ENCODE peak calls at places on chromosome 4, in seven cellular contexts. U, V, X, W, D, J and B are unnamed samples.

GRCh38 chr4:2753444-2753843 is 2.7 kb downstream of the TNIP2 start:
- DNase-seq in V (no peak), D (no peak), W (no peak), J (no peak), X (no peak), U (no peak), B (no peak)

GRCh38 chr4:139214039-139214534 is 37.1 kb upstream of the ELF2 start:
- DNase-seq in V (no peak), W (no peak), X (no peak), U (no peak), D (no peak), J (peak), B (peak)

GRCh38 chr4:85740431-85740861 is 265.5 kb downstream of the ARHGAP24 start:
- DNase-seq in W (no peak), U (no peak), D (no peak), V (peak), X (no peak), J (no peak), B (no peak)

GRCh38 chr4:3793545-3793944 is 27.4 kb downstream of the ADRA2C start:
- DNase-seq in J (no peak), D (no peak), W (no peak), U (no peak), V (no peak), X (no peak), B (no peak)

GRCh38 chr4:8666581-8666980 is 74.0 kb downstream of the CPZ start:
- DNase-seq in J (no peak), D (no peak), V (no peak), U (no peak), X (peak), W (no peak), B (no peak)

GRCh38 chr4:41050840-41051775 is 163.2 kb downstream of the APBB2 start:
- DNase-seq in J (no peak), D (no peak), V (no peak), U (no peak), X (no peak), W (no peak), B (no peak)

GRCh38 chr4:174449152-174449551 is 73.1 kb downstream of the HPGD start:
- DNase-seq in U (no peak), J (no peak), D (no peak), X (no peak), V (no peak), W (no peak), B (no peak)

GRCh38 chr4:102036619-102037376 is 246.3 kb downstream of the BANK1 start:
- DNase-seq in V (no peak), U (no peak), W (no peak), D (no peak), X (no peak), J (no peak), B (no peak)

GRCh38 chr4:42151568-42152506 is 618 bp downstream of the BEND4 start:
- DNase-seq in D (no peak), J (peak), V (no peak), W (no peak), X (no peak), U (peak), B (no peak)

GRCh38 chr4:114028071-114028470 is 48.6 kb upstream of the ARSJ start:
- DNase-seq in X (no peak), U (no peak), V (no peak), D (no peak), J (no peak), W (peak), B (no peak)

GRCh38 chr4:186676531-186677158 is 47.0 kb downstream of the FAT1 start:
- DNase-seq in J (no peak), D (peak), V (peak), X (no peak), W (peak), U (no peak), B (no peak)

GRCh38 chr4:41092128-41092527 is 122.2 kb downstream of the APBB2 start:
- DNase-seq in X (no peak), U (no peak), V (no peak), W (no peak), D (no peak), J (no peak), B (no peak)

GRCh38 chr4:142953171-142953570 is 107.1 kb upstream of the INPP4B start:
- DNase-seq in D (no peak), V (no peak), U (no peak), X (no peak), J (no peak), W (no peak), B (no peak)

GRCh38 chr4:75860606-75861005 is 41.6 kb downstream of the PPEF2 start:
- DNase-seq in V (no peak), D (no peak), U (no peak), X (no peak), J (no peak), W (no peak), B (no peak)

GRCh38 chr4:137432431-137432830 is 99.9 kb downstream of the PCDH18 start:
- DNase-seq in J (no peak), D (no peak), X (no peak), V (no peak), U (no peak), W (no peak), B (no peak)

GRCh38 chr4:140243345-140243753 is 89.4 kb upstream of the MAML3 start:
- DNase-seq in J (peak), W (no peak), V (no peak), U (peak), D (no peak), X (peak), B (peak)

GRCh38 chr4:64271601-64272081 is 137.6 kb downstream of the TECRL start:
- DNase-seq in U (no peak), J (no peak), X (no peak), W (no peak), D (peak), V (no peak), B (peak)

GRCh38 chr4:139279723-139280620 is at the start of gene MGARP:
- DNase-seq in W (no peak), U (peak), D (no peak), X (peak), V (no peak), J (no peak), B (no peak)